ENCODE peak calls at places on chromosomes 11 and 22, in seven cellular contexts. F is breast epithelium, Y is GM12892, N is Peyer's patch, Z is GM12878, D is stomach, J is uterus. K is an unnamed sample.

GRCh38 chr11:60905551-60906113 is 753 bp downstream of the PRPF19 start:
- DNase-seq in J (no peak), N (no peak), Y (no peak), D (no peak), F (no peak), Z (no peak), K (no peak)

GRCh38 chr22:39616051-39616450 is 45.5 kb downstream of the CACNA1I start:
- DNase-seq in Z (no peak), Y (no peak), D (no peak), F (no peak), J (no peak), N (no peak), K (no peak)

GRCh38 chr11:36312593-36312990 is 16.5 kb downstream of the PRR5L start:
- DNase-seq in Y (no peak), F (no peak), D (no peak), Z (no peak), N (no peak), J (no peak), K (no peak)

GRCh38 chr11:75262961-75263852 is 22.6 kb downstream of the TPBGL start:
- DNase-seq in F (no peak), D (no peak), J (no peak), Y (no peak), Z (no peak), N (no peak), K (peak; percentile 17)

GRCh38 chr22:18996376-18996900 is 60.3 kb upstream of the PRODH start:
- DNase-seq in Z (no peak), J (no peak), D (no peak), N (no peak), F (no peak), Y (no peak), K (no peak)

GRCh38 chr22:17968126-17968525 is 56.2 kb downstream of the MICAL3 start:
- DNase-seq in Z (no peak), Y (no peak), N (no peak), F (no peak), D (no peak), J (no peak), K (no peak)

GRCh38 chr11:86459682-86460460 is 85.2 kb downstream of the CCDC81 start:
- DNase-seq in N (no peak), F (peak; percentile 73), Z (no peak), D (peak; percentile 56), Y (no peak), J (peak; percentile 62), K (no peak)

GRCh38 chr11:125170001-125170405 is 5.5 kb downstream of the PKNOX2 start:
- DNase-seq in F (no peak), D (no peak), Z (no peak), Y (no peak), J (no peak), N (no peak), K (no peak)

GRCh38 chr11:104928831-104929230 is 30.6 kb upstream of the CASP12 start:
- DNase-seq in Z (no peak), Y (no peak), N (no peak), F (no peak), D (no peak), J (no peak), K (no peak)

GRCh38 chr22:37088108-37088605 is 21.4 kb downstream of the TMPRSS6 start:
- DNase-seq in D (no peak), Z (no peak), N (no peak), J (no peak), Y (no peak), F (no peak), K (no peak)

GRCh38 chr11:117020287-117020686 is 77.9 kb downstream of the SIK3 start:
- DNase-seq in F (no peak), Y (no peak), Z (peak; percentile 51), N (no peak), D (no peak), J (no peak), K (no peak)

GRCh38 chr11:44467413-44467812 is 98.0 kb upstream of the CD82 start:
- DNase-seq in Z (no peak), N (no peak), F (no peak), D (no peak), Y (no peak), J (no peak), K (no peak)

GRCh38 chr11:67644042-67644441 is 4.5 kb upstream of the TBX10 start:
- DNase-seq in Z (no peak), D (no peak), N (no peak), F (no peak), J (no peak), Y (peak; percentile 23), K (no peak)

GRCh38 chr11:65067446-65067845 is 9.1 kb upstream of the NAALADL1 start:
- DNase-seq in N (no peak), Z (no peak), J (no peak), F (no peak), Y (peak; percentile 65), D (no peak), K (no peak)

GRCh38 chr11:130323452-130324448 is 9.0 kb upstream of the ZBTB44 start:
- DNase-seq in Y (no peak), F (no peak), Z (no peak), J (no peak), D (no peak), N (no peak), K (no peak)

GRCh38 chr11:128865490-128865889 is 1.6 kb downstream of the KCNJ1 start:
- DNase-seq in F (no peak), Y (no peak), J (no peak), Z (no peak), D (no peak), N (no peak), K (no peak)

GRCh38 chr22:48338793-48339705 is 1488.6 kb downstream of the BRD1 start:
- DNase-seq in N (peak; percentile 29), Z (no peak), F (no peak), Y (no peak), J (no peak), D (no peak), K (no peak)

GRCh38 chr11:96388891-96389603 is 665 bp downstream of the CCDC82 start:
- DNase-seq in Z (peak; percentile 19), D (no peak), F (peak; percentile 17), J (no peak), Y (peak; percentile 11), N (no peak), K (no peak)

GRCh38 chr11:96391698-96392307 is 2.0 kb downstream of the JRKL start:
- DNase-seq in D (no peak), J (no peak), Z (no peak), N (no peak), F (no peak), Y (no peak), K (no peak)

GRCh38 chr11:96393753-96394348 is 4.0 kb downstream of the JRKL start:
- DNase-seq in Z (peak; percentile 27), F (no peak), Y (no peak), J (no peak), N (no peak), D (no peak), K (no peak)

GRCh38 chr11:96390403-96390830 is 604 bp downstream of the JRKL start:
- DNase-seq in F (no peak), J (no peak), Y (no peak), Z (no peak), N (no peak), D (no peak), K (no peak)

GRCh38 chr11:96389604-96390402 is at the start of the genes CCDC82 and JRKL:
- DNase-seq in F (peak; percentile 96), D (peak; percentile 98), N (peak; percentile 99), J (peak; percentile 97), Z (peak; percentile 78), Y (peak; percentile 80), K (peak; percentile 98)
- TF ChIP-seq POLR2A in F (peak; percentile 76), D (peak; percentile 82), N (peak; percentile 93), J (peak; percentile 86), Z (peak; percentile 92), Y (peak; percentile 83), K (peak; percentile 86)

GRCh38 chr11:62516736-62517371 is 29.8 kb downstream of the AHNAK start:
- DNase-seq in N (no peak), F (no peak), J (no peak), D (no peak), Y (no peak), Z (no peak), K (no peak)

GRCh38 chr11:62514151-62514550 is 32.5 kb downstream of the AHNAK start:
- DNase-seq in J (no peak), Z (no peak), N (no peak), Y (no peak), F (no peak), D (no peak), K (no peak)

GRCh38 chr11:62508336-62509058 is 38.1 kb downstream of the AHNAK start:
- DNase-seq in J (peak; percentile 57), N (peak; percentile 86), F (peak; percentile 88), Y (no peak), Z (no peak), D (peak; percentile 78), K (peak; percentile 61)

GRCh38 chr11:62512961-62513360 is 33.6 kb downstream of the AHNAK start:
- DNase-seq in Y (no peak), J (no peak), N (no peak), F (no peak), Z (no peak), D (no peak), K (no peak)

DNA sequence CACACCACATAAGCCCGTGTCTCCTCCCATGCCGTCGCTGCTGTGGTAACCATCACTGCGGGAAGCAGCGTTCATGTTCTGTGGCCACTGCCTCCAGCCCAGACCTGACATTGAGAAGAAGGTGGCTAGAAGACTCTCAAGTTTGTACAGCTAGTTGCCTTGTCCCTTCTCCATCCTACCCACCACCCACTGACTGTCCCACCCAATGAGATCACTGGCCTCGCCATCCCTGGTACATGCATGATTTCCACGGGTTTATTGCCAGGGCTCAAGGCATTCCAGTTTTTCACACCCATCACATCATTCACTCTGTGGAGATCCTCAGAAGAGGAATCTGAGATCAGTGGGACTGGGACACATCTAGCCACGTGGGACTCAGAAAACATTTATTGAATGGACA is 33.0 kb downstream of the AHNAK start:
- DNase-seq in N (no peak), Z (no peak), F (no peak), D (no peak), J (no peak), Y (no peak), K (no peak)
- TF ChIP-seq POLR2A in N (no peak), Z (no peak), F (no peak), D (no peak), J (no peak), Y (no peak), K (no peak)

GRCh38 chr22:46003271-46004091 is 26.5 kb upstream of the WNT7B start:
- DNase-seq in Z (no peak), J (no peak), N (peak; percentile 45), Y (no peak), F (no peak), D (no peak), K (no peak)
- TF ChIP-seq POLR2A in Z (no peak), J (no peak), N (no peak), Y (no peak), F (no peak), D (no peak), K (no peak)

GRCh38 chr11:12099132-12099873 is 11.1 kb upstream of the MICAL2 start:
- DNase-seq in Y (no peak), J (no peak), N (no peak), F (no peak), Z (no peak), D (no peak), K (no peak)

GRCh38 chr11:12098601-12099000 is 11.8 kb upstream of the MICAL2 start:
- DNase-seq in N (peak; percentile 7), Y (no peak), Z (no peak), J (no peak), D (no peak), F (no peak), K (no peak)

GRCh38 chr11:12092714-12093113 is 17.7 kb upstream of the MICAL2 start:
- DNase-seq in Y (no peak), D (no peak), N (peak; percentile 44), Z (no peak), J (no peak), F (no peak), K (no peak)

GRCh38 chr11:12091957-12092558 is 18.3 kb upstream of the MICAL2 start:
- DNase-seq in J (no peak), F (no peak), N (peak; percentile 24), Y (no peak), Z (no peak), D (no peak), K (no peak)

GRCh38 chr11:12094872-12095800 is 15.3 kb upstream of the MICAL2 start:
- DNase-seq in J (no peak), F (peak; percentile 56), Z (no peak), D (peak; percentile 41), N (peak; percentile 60), Y (no peak), K (no peak)
- TF ChIP-seq POLR2A in J (no peak), F (no peak), Z (no peak), D (no peak), N (peak; percentile 24), Y (no peak), K (no peak)

K was measured in right lobe of liver.